ENCODE peak calls at places on chromosomes 2 and 18, in four cellular contexts. U, D, K and B are unnamed samples.
A peak's percentile ranks its signal among the peaks of the same experiment; 100 is the strongest.

GRCh38 chr18:74951165-74951760 is 257.7 kb downstream of the PTGR3 start:
- DNase-seq in U (peak; percentile 59), D (no peak), K (peak; percentile 32), B (no peak)

GRCh38 chr18:57776767-57777166 is 26.3 kb downstream of the ATP8B1 start:
- DNase-seq in U (no peak), D (peak; percentile 60), K (no peak), B (no peak)

GRCh38 chr2:115294999-115295398 is 852.6 kb downstream of the DPP10 start:
- DNase-seq in U (no peak), D (no peak), K (no peak), B (no peak)

GRCh38 chr2:231181848-231182247 is 16.6 kb upstream of the ARMC9 start:
- DNase-seq in U (peak; percentile 52), D (peak; percentile 58), K (peak; percentile 78), B (peak; percentile 48)

GRCh38 chr18:13611058-13611615 is 115.2 kb downstream of the FAM210A start:
- DNase-seq in U (no peak), D (no peak), K (no peak), B (no peak)

GRCh38 chr2:16725549-16725948 is 59.9 kb upstream of the CYRIA start:
- DNase-seq in U (no peak), D (no peak), K (no peak), B (no peak)

GRCh38 chr2:96853321-96853720 is 4.5 kb downstream of the ANKRD39 start:
- DNase-seq in U (no peak), D (no peak), K (no peak), B (no peak)

GRCh38 chr18:62420151-62420512 is 95.0 kb downstream of the TNFRSF11A start:
- DNase-seq in U (no peak), D (peak; percentile 17), K (peak; percentile 85), B (no peak)

GRCh38 chr2:17223171-17223570 is 295.1 kb downstream of the RAD51AP2 start:
- DNase-seq in U (no peak), D (no peak), K (no peak), B (no peak)

GRCh38 chr2:17171446-17172049 is 346.7 kb downstream of the RAD51AP2 start:
- DNase-seq in U (no peak), D (peak; percentile 14), K (peak; percentile 45), B (peak; percentile 53)

GRCh38 chr2:69026026-69026425 is 13.0 kb downstream of the ANTXR1 start:
- DNase-seq in U (peak; percentile 3), D (peak; percentile 51), K (peak; percentile 78), B (peak; percentile 14)

GRCh38 chr2:178448968-178449661 is 1.9 kb downstream of the PRKRA start:
- DNase-seq in U (no peak), D (no peak), K (no peak), B (no peak)

GRCh38 chr2:214401580-214401979 is 9.3 kb upstream of the VWC2L start:
- DNase-seq in U (no peak), D (no peak), K (no peak), B (no peak)

GRCh38 chr18:38362286-38362792 is 796.7 kb upstream of the CELF4 start:
- DNase-seq in U (no peak), D (no peak), K (no peak), B (no peak)

GRCh38 chr2:227464851-227465250 is 7.1 kb upstream of the AGFG1 start:
- DNase-seq in U (no peak), D (no peak), K (no peak), B (no peak)

GRCh38 chr2:55051026-55051866 is 995 bp upstream of the RTN4 start:
- DNase-seq in U (no peak), D (peak; percentile 50), K (peak; percentile 80), B (peak; percentile 12)

GRCh38 chr2:20225294-20226151 is 593 bp upstream of the SDC1 start:
- DNase-seq in U (no peak), D (peak; percentile 67), K (peak; percentile 77), B (peak; percentile 62)

GRCh38 chr18:11728247-11728646 is 39.2 kb downstream of the GNAL start:
- DNase-seq in U (no peak), D (no peak), K (peak; percentile 14), B (peak; percentile 15)

GRCh38 chr18:36899289-36899688 is 70.4 kb downstream of the KIAA1328 start:
- DNase-seq in U (no peak), D (peak; percentile 46), K (peak; percentile 31), B (peak; percentile 28)

GRCh38 chr18:8367217-8367988 is 241.8 kb upstream of the RAB12 start:
- DNase-seq in U (no peak), D (peak; percentile 61), K (no peak), B (peak; percentile 48)

GRCh38 chr2:238320648-238321281 is 447 bp downstream of the TRAF3IP1 start:
- DNase-seq in U (no peak), D (no peak), K (no peak), B (no peak)

GRCh38 chr2:287471-287885 is 413 bp downstream of the ALKAL2 start:
- DNase-seq in U (no peak), D (no peak), K (no peak), B (peak; percentile 44)

GRCh38 chr18:69558088-69558487 is 157.4 kb downstream of the DOK6 start:
- DNase-seq in U (no peak), D (no peak), K (no peak), B (no peak)

GRCh38 chr2:49110571-49111315 is 43.6 kb downstream of the FSHR start:
- DNase-seq in U (no peak), D (no peak), K (no peak), B (no peak)

GRCh38 chr2:218852911-218853667 is 6.5 kb upstream of the WNT6 start:
- DNase-seq in U (no peak), D (peak; percentile 52), K (peak; percentile 61), B (peak; percentile 66)

GRCh38 chr2:240601831-240602160 is 15.3 kb downstream of the CAPN10 start:
- DNase-seq in U (no peak), D (no peak), K (no peak), B (no peak)

GRCh38 chr2:197205590-197206215 is 104.9 kb downstream of the ANKRD44 start:
- DNase-seq in U (peak; percentile 56), D (no peak), K (no peak), B (no peak)

GRCh38 chr18:63253018-63253417 is 66.6 kb downstream of the BCL2 start:
- DNase-seq in U (no peak), D (no peak), K (no peak), B (no peak)

GRCh38 chr2:225889452-225889851 is 489.9 kb downstream of the NYAP2 start:
- DNase-seq in U (no peak), D (peak; percentile 5), K (peak; percentile 57), B (peak; percentile 10)

GRCh38 chr2:193240752-193241151 is 1046.0 kb upstream of the TMEFF2 start:
- DNase-seq in U (no peak), D (peak; percentile 1), K (peak; percentile 7), B (peak; percentile 6)

GRCh38 chr2:95345415-95346235 is 48.5 kb downstream of the KCNIP3 start:
- DNase-seq in U (no peak), D (peak; percentile 89), K (peak; percentile 29), B (peak; percentile 91)

GRCh38 chr2:187500585-187501359 is 52.7 kb upstream of the CALCRL start:
- DNase-seq in U (no peak), D (peak; percentile 13), K (peak; percentile 65), B (peak; percentile 16)

GRCh38 chr2:191705726-191706125 is 27.8 kb downstream of the NABP1 start:
- DNase-seq in U (no peak), D (no peak), K (no peak), B (no peak)

GRCh38 chr18:79911871-79912270 is 39.6 kb downstream of the SLC66A2 start:
- DNase-seq in U (no peak), D (no peak), K (no peak), B (no peak)

GRCh38 chr2:129069875-129070594 is 751.4 kb upstream of the HS6ST1 start:
- DNase-seq in U (no peak), D (no peak), K (peak; percentile 8), B (no peak)
- TF ChIP-seq BHLHE40 in U (no peak), D (no peak), K (no peak), B (no peak)

GRCh38 chr18:61333271-61333745 is at the start of gene CDH20:
- DNase-seq in U (no peak), D (no peak), K (no peak), B (no peak)
- TF ChIP-seq TARDBP in U (no peak), D (no peak), K (no peak), B (no peak)

GRCh38 chr2:119491776-119492525 is 32.3 kb downstream of the SCTR start:
- DNase-seq in U (no peak), D (no peak), K (peak; percentile 91), B (peak; percentile 17)
- TF ChIP-seq BHLHE40 in U (no peak), D (no peak), K (peak; percentile 82), B (no peak)

GRCh38 chr2:53859354-53860159 is at the start of gene GPR75:
- DNase-seq in U (no peak), D (no peak), K (no peak), B (no peak)
- TF ChIP-seq TARDBP in U (no peak), D (no peak), K (no peak), B (no peak)

DNA sequence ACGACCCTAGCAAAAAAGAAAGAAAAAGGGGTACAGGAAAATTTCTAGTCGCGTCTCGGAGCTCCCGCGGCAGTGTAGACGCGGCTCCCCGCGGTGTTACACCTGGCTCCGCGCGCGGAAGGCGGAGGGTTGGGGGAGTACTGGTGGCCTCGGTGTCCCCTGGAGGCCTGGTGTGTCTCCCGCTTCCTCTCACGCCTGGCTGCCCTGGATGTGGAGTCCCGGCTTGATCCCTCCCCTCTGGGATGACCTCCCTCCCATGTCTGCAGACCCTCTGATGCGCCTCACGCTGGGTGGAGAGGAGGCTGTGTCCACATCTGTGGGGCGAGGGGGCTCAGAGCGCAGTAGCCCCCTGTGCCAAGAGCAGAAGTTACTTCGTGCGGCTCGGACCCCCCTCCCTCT is 1.2 kb downstream of the KIF5C start:
- DNase-seq in U (no peak), D (no peak), K (no peak), B (peak; percentile 24)
- TF ChIP-seq BHLHE40 in U (no peak), D (no peak), K (no peak), B (no peak)

DNA sequence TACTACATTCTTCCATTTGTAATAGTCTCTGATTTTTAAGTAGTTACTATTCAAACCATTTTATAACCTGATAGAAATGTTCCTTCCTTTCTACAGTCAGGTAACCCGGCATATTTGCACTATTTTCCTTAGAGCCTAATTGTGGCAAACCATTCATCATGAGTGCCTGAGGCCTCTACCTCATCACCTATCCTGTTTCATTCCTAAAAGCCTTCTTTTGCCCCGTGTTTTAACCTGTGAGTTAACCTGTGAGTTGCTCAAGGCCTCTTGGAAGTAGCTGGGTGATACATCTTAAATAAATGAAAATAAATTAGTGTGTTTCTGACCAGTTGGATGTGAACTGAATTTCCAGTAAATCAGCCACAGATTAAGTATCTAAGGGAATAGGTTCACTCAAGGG is 6.5 kb upstream of the KLHL29 start:
- DNase-seq in U (no peak), D (no peak), K (no peak), B (no peak)
- TF ChIP-seq TARDBP in U (no peak), D (no peak), K (no peak), B (no peak)

GRCh38 chr2:67036446-67036845 is 360.7 kb upstream of the ETAA1 start:
- DNase-seq in U (no peak), D (no peak), K (no peak), B (no peak)

GRCh38 chr2:67039058-67039457 is 358.1 kb upstream of the ETAA1 start:
- DNase-seq in U (no peak), D (no peak), K (no peak), B (no peak)

GRCh38 chr2:67038195-67038594 is 358.9 kb upstream of the ETAA1 start:
- DNase-seq in U (no peak), D (no peak), K (no peak), B (no peak)

GRCh38 chr2:67039701-67040100 is 357.4 kb upstream of the ETAA1 start:
- DNase-seq in U (no peak), D (no peak), K (no peak), B (no peak)

GRCh38 chr2:67037655-67038054 is 359.5 kb upstream of the ETAA1 start:
- DNase-seq in U (no peak), D (no peak), K (no peak), B (no peak)
- TF ChIP-seq BHLHE40 in U (no peak), D (no peak), K (no peak), B (no peak)